ENCODE peak calls at places on chromosomes 13 and 19, in four cellular contexts. G, X, K and O are unnamed samples.

GRCh38 chr19:33235269-33235995 is 9.8 kb upstream of the SLC7A10 start:
- DNase-seq in G (peak; percentile 79), X (peak; percentile 78), K (peak; percentile 79), O (peak; percentile 97)

GRCh38 chr19:53365134-53365898 is at the start of gene ZNF525:
- DNase-seq in G (peak; percentile 89), X (peak; percentile 95), K (peak; percentile 96), O (peak; percentile 90)

GRCh38 chr19:9178901-9179300 is at the start of gene OR7D2:
- DNase-seq in G (no peak), X (no peak), K (no peak), O (peak; percentile 17)

GRCh38 chr19:55156202-55157063 is 1.1 kb downstream of the TNNI3 start:
- DNase-seq in G (no peak), X (peak; percentile 29), K (no peak), O (no peak)

GRCh38 chr13:107866666-107867623 is 348.4 kb downstream of the LIG4 start:
- DNase-seq in G (no peak), X (no peak), K (no peak), O (peak; percentile 89)

GRCh38 chr13:97307882-97308624 is 85.9 kb downstream of the MBNL2 start:
- DNase-seq in G (no peak), X (no peak), K (no peak), O (peak; percentile 26)

GRCh38 chr19:38917516-38917915 is 5.5 kb upstream of the CCER2 start:
- DNase-seq in G (no peak), X (no peak), K (peak; percentile 31), O (no peak)

GRCh38 chr19:8517551-8518442 is 3.8 kb upstream of the ZNF414 start:
- DNase-seq in G (no peak), X (no peak), K (no peak), O (no peak)

GRCh38 chr19:7349961-7350711 is 1.4 kb downstream of the ARHGEF18 start:
- DNase-seq in G (no peak), X (no peak), K (peak; percentile 17), O (no peak)

GRCh38 chr13:93977986-93978385 is 501.5 kb downstream of the DCT start:
- DNase-seq in G (no peak), X (no peak), K (no peak), O (no peak)

GRCh38 chr13:110271313-110271712 is 35.6 kb downstream of the COL4A1 start:
- DNase-seq in G (peak; percentile 11), X (no peak), K (no peak), O (no peak)

GRCh38 chr19:2586196-2586595 is 110.3 kb downstream of the GADD45B start:
- DNase-seq in G (no peak), X (no peak), K (peak; percentile 27), O (no peak)

GRCh38 chr19:49106648-49107135 is 7.5 kb upstream of the LIN7B start:
- DNase-seq in G (no peak), X (peak; percentile 44), K (peak; percentile 66), O (no peak)

GRCh38 chr19:49678970-49679831 is 2.1 kb downstream of the PRMT1 start:
- DNase-seq in G (no peak), X (no peak), K (no peak), O (no peak)

GRCh38 chr13:45500492-45501174 is 35.9 kb downstream of the COG3 start:
- DNase-seq in G (no peak), X (no peak), K (no peak), O (no peak)

GRCh38 chr19:46976845-46977320 is 42.8 kb upstream of the NPAS1 start:
- DNase-seq in G (no peak), X (peak; percentile 52), K (no peak), O (no peak)

GRCh38 chr13:50831510-50831909 is 12.0 kb downstream of the DLEU7 start:
- DNase-seq in G (no peak), X (no peak), K (no peak), O (no peak)

GRCh38 chr13:113547248-113547971 is 37.1 kb upstream of the TFDP1 start:
- DNase-seq in G (no peak), X (no peak), K (peak; percentile 26), O (no peak)

GRCh38 chr19:41221514-41222205 is 2.6 kb downstream of the AXL start:
- DNase-seq in G (no peak), X (no peak), K (no peak), O (no peak)

GRCh38 chr19:41219924-41220567 is 1.0 kb downstream of the AXL start:
- DNase-seq in G (no peak), X (no peak), K (peak; percentile 69), O (no peak)

GRCh38 chr19:41217741-41218140 is 1.3 kb upstream of the AXL start:
- DNase-seq in G (no peak), X (no peak), K (no peak), O (no peak)

GRCh38 chr19:41218249-41218614 is 791 bp upstream of the AXL start:
- DNase-seq in G (no peak), X (no peak), K (no peak), O (no peak)

GRCh38 chr19:41218615-41219507 is at the start of gene AXL:
- DNase-seq in G (peak; percentile 84), X (peak; percentile 83), K (peak; percentile 86), O (peak; percentile 87)
- TF ChIP-seq POLR2A in G (no peak), X (no peak), K (peak; percentile 38), O (peak; percentile 93)

GRCh38 chr19:4742717-4743646 is 19.3 kb upstream of the DPP9 start:
- DNase-seq in G (no peak), X (no peak), K (no peak), O (no peak)
- TF ChIP-seq POLR2A in G (no peak), X (no peak), K (no peak), O (no peak)

GRCh38 chr19:34321735-34322134 is 43.3 kb upstream of the GPI start:
- DNase-seq in G (no peak), X (no peak), K (no peak), O (no peak)

GRCh38 chr19:34317311-34317927 is 47.6 kb upstream of the GPI start:
- DNase-seq in G (no peak), X (peak; percentile 28), K (no peak), O (no peak)

GRCh38 chr19:34319230-34319585 is 45.8 kb upstream of the GPI start:
- DNase-seq in G (no peak), X (no peak), K (no peak), O (no peak)

GRCh38 chr19:34320277-34320676 is 44.7 kb upstream of the GPI start:
- DNase-seq in G (no peak), X (no peak), K (no peak), O (no peak)

DNA sequence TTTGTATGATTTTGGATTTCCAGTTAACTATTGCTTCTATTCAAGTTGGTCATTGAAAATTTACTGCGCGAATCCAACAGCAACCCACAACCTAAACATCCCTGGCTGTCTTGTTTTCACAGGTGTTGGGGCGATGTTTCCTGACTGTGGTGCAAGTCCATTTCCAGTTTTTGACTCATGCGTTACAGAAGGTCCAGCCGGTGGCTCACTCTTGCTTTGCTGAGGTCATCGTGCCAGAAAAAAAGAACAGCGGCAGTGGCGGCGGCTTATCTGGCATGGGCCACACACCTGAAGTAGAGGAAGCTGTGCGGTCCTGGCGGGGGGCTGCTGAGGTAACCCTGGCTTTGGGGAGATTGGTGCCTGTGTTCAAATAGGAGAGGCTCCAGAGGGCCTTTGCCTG is 45.2 kb upstream of the GPI start:
- DNase-seq in G (no peak), X (peak; percentile 21), K (no peak), O (no peak)
- TF ChIP-seq POLR2A in G (no peak), X (no peak), K (no peak), O (no peak)

GRCh38 chr19:45876411-45877197 is 9.3 kb downstream of the IRF2BP1 start:
- DNase-seq in G (no peak), X (peak; percentile 35), K (no peak), O (no peak)
- TF ChIP-seq POLR2A in G (no peak), X (no peak), K (no peak), O (no peak)